ENCODE peak calls at places on chromosomes 3 and 15, in seven cellular contexts. One of them, this sample, is unnamed.

GRCh38 chr3:55320928-55321327 is 166.2 kb downstream of the WNT5A start:
- DNase-seq in AG10803: no peak
- DNase-seq in astrocyte: no peak
- DNase-seq in MCF 10A: no peak
- DNase-seq in NCI-H526 treated with DMSO at 0.1 percent for 48 hours: no peak
- DNase-seq in tibial nerve: no peak
- DNase-seq in RKO: no peak
- DNase-seq in this sample: peak; percentile 81

GRCh38 chr15:64837502-64837901 is 4.2 kb upstream of the PLEKHO2 start:
- DNase-seq in AG10803: no peak
- DNase-seq in astrocyte: no peak
- DNase-seq in MCF 10A: no peak
- DNase-seq in NCI-H526 treated with DMSO at 0.1 percent for 48 hours: no peak
- DNase-seq in tibial nerve: no peak
- DNase-seq in RKO: no peak
- DNase-seq in this sample: no peak

GRCh38 chr3:101154386-101154785 is 161.2 kb upstream of the ABI3BP start:
- DNase-seq in AG10803: no peak
- DNase-seq in astrocyte: no peak
- DNase-seq in MCF 10A: no peak
- DNase-seq in NCI-H526 treated with DMSO at 0.1 percent for 48 hours: no peak
- DNase-seq in tibial nerve: no peak
- DNase-seq in RKO: no peak
- DNase-seq in this sample: no peak

GRCh38 chr3:32819581-32820348 is 2.0 kb downstream of the TRIM71 start:
- DNase-seq in AG10803: no peak
- DNase-seq in astrocyte: no peak
- DNase-seq in MCF 10A: no peak
- DNase-seq in NCI-H526 treated with DMSO at 0.1 percent for 48 hours: peak; percentile 62
- DNase-seq in tibial nerve: no peak
- DNase-seq in RKO: no peak
- DNase-seq in this sample: no peak

GRCh38 chr3:183502782-183503181 is 52.7 kb downstream of the KLHL6 start:
- DNase-seq in AG10803: peak; percentile 29
- DNase-seq in astrocyte: no peak
- DNase-seq in MCF 10A: peak; percentile 27
- DNase-seq in NCI-H526 treated with DMSO at 0.1 percent for 48 hours: no peak
- DNase-seq in tibial nerve: no peak
- DNase-seq in RKO: no peak
- DNase-seq in this sample: peak; percentile 10

GRCh38 chr15:25844981-25845680 is 18.0 kb downstream of the ATP10A start:
- DNase-seq in AG10803: peak; percentile 41
- DNase-seq in astrocyte: no peak
- DNase-seq in MCF 10A: no peak
- DNase-seq in NCI-H526 treated with DMSO at 0.1 percent for 48 hours: peak; percentile 23
- DNase-seq in tibial nerve: no peak
- DNase-seq in RKO: no peak
- DNase-seq in this sample: no peak

GRCh38 chr3:129018271-129018670 is 17.2 kb downstream of the EFCC1 start:
- DNase-seq in AG10803: no peak
- DNase-seq in astrocyte: no peak
- DNase-seq in MCF 10A: no peak
- DNase-seq in NCI-H526 treated with DMSO at 0.1 percent for 48 hours: no peak
- DNase-seq in tibial nerve: no peak
- DNase-seq in RKO: no peak
- DNase-seq in this sample: no peak

GRCh38 chr15:90571063-90571541 is 41.4 kb downstream of the CRTC3 start:
- DNase-seq in AG10803: peak; percentile 55
- DNase-seq in astrocyte: no peak
- DNase-seq in MCF 10A: peak; percentile 51
- DNase-seq in NCI-H526 treated with DMSO at 0.1 percent for 48 hours: no peak
- DNase-seq in tibial nerve: no peak
- DNase-seq in RKO: no peak
- DNase-seq in this sample: peak; percentile 32

GRCh38 chr3:158821847-158822246 is 20.0 kb downstream of the MFSD1 start:
- DNase-seq in AG10803: no peak
- DNase-seq in astrocyte: no peak
- DNase-seq in MCF 10A: no peak
- DNase-seq in NCI-H526 treated with DMSO at 0.1 percent for 48 hours: no peak
- DNase-seq in tibial nerve: no peak
- DNase-seq in RKO: no peak
- DNase-seq in this sample: no peak

GRCh38 chr3:104032283-104032682 is 1334.4 kb upstream of the ALCAM start:
- DNase-seq in AG10803: peak; percentile 25
- DNase-seq in astrocyte: peak; percentile 32
- DNase-seq in MCF 10A: no peak
- DNase-seq in NCI-H526 treated with DMSO at 0.1 percent for 48 hours: no peak
- DNase-seq in tibial nerve: no peak
- DNase-seq in RKO: no peak
- DNase-seq in this sample: no peak

GRCh38 chr15:65773386-65774111 is 18.5 kb downstream of the DENND4A start:
- DNase-seq in AG10803: no peak
- DNase-seq in astrocyte: no peak
- DNase-seq in MCF 10A: no peak
- DNase-seq in NCI-H526 treated with DMSO at 0.1 percent for 48 hours: no peak
- DNase-seq in tibial nerve: no peak
- DNase-seq in RKO: no peak
- DNase-seq in this sample: no peak

GRCh38 chr15:74390552-74391288 is 23.3 kb upstream of the CYP11A1 start:
- DNase-seq in AG10803: no peak
- DNase-seq in astrocyte: no peak
- DNase-seq in MCF 10A: no peak
- DNase-seq in NCI-H526 treated with DMSO at 0.1 percent for 48 hours: no peak
- DNase-seq in tibial nerve: no peak
- DNase-seq in RKO: no peak
- DNase-seq in this sample: no peak

GRCh38 chr3:161221881-161222600 is 930 bp downstream of the NMD3 start:
- DNase-seq in AG10803: peak; percentile 28
- DNase-seq in astrocyte: no peak
- DNase-seq in MCF 10A: peak; percentile 36
- DNase-seq in NCI-H526 treated with DMSO at 0.1 percent for 48 hours: no peak
- DNase-seq in tibial nerve: no peak
- DNase-seq in RKO: peak; percentile 53
- DNase-seq in this sample: peak; percentile 48

GRCh38 chr3:124850633-124851032 is 36.5 kb downstream of the ITGB5 start:
- DNase-seq in AG10803: peak; percentile 84
- DNase-seq in astrocyte: peak; percentile 74
- DNase-seq in MCF 10A: no peak
- DNase-seq in NCI-H526 treated with DMSO at 0.1 percent for 48 hours: no peak
- DNase-seq in tibial nerve: no peak
- DNase-seq in RKO: no peak
- DNase-seq in this sample: no peak

GRCh38 chr3:14415501-14415900 is 13.1 kb downstream of the SLC6A6 start:
- DNase-seq in AG10803: peak; percentile 70
- DNase-seq in astrocyte: no peak
- DNase-seq in MCF 10A: peak; percentile 90
- DNase-seq in NCI-H526 treated with DMSO at 0.1 percent for 48 hours: no peak
- DNase-seq in tibial nerve: no peak
- DNase-seq in RKO: no peak
- DNase-seq in this sample: peak; percentile 76

GRCh38 chr3:52191663-52192062 is 6.3 kb upstream of the ALAS1 start:
- DNase-seq in AG10803: no peak
- DNase-seq in astrocyte: no peak
- DNase-seq in MCF 10A: no peak
- DNase-seq in NCI-H526 treated with DMSO at 0.1 percent for 48 hours: no peak
- DNase-seq in tibial nerve: no peak
- DNase-seq in RKO: no peak
- DNase-seq in this sample: no peak

GRCh38 chr3:114231616-114232015 is 5.8 kb downstream of the ZNF80 start:
- DNase-seq in AG10803: no peak
- DNase-seq in astrocyte: no peak
- DNase-seq in MCF 10A: no peak
- DNase-seq in NCI-H526 treated with DMSO at 0.1 percent for 48 hours: no peak
- DNase-seq in tibial nerve: no peak
- DNase-seq in RKO: no peak
- DNase-seq in this sample: no peak

GRCh38 chr3:50525987-50526386 is 22.6 kb upstream of the CACNA2D2 start:
- DNase-seq in AG10803: peak; percentile 15
- DNase-seq in astrocyte: peak; percentile 20
- DNase-seq in MCF 10A: peak; percentile 71
- DNase-seq in NCI-H526 treated with DMSO at 0.1 percent for 48 hours: no peak
- DNase-seq in tibial nerve: no peak
- DNase-seq in RKO: peak; percentile 75
- DNase-seq in this sample: peak; percentile 43

GRCh38 chr3:50961361-50961760 is 286.6 kb downstream of the DOCK3 start:
- DNase-seq in AG10803: no peak
- DNase-seq in astrocyte: no peak
- DNase-seq in MCF 10A: no peak
- DNase-seq in NCI-H526 treated with DMSO at 0.1 percent for 48 hours: no peak
- DNase-seq in tibial nerve: no peak
- DNase-seq in RKO: no peak
- DNase-seq in this sample: no peak

GRCh38 chr3:123286308-123287023 is 84.7 kb downstream of the SEC22A start:
- DNase-seq in AG10803: peak; percentile 50
- DNase-seq in astrocyte: peak; percentile 30
- DNase-seq in MCF 10A: peak; percentile 73
- DNase-seq in NCI-H526 treated with DMSO at 0.1 percent for 48 hours: no peak
- DNase-seq in tibial nerve: no peak
- DNase-seq in RKO: peak; percentile 75
- DNase-seq in this sample: peak; percentile 61

GRCh38 chr3:122533931-122534334 is 19.2 kb upstream of the KPNA1 start:
- DNase-seq in AG10803: peak; percentile 71
- DNase-seq in astrocyte: peak; percentile 79
- DNase-seq in MCF 10A: peak; percentile 98
- DNase-seq in NCI-H526 treated with DMSO at 0.1 percent for 48 hours: no peak
- DNase-seq in tibial nerve: no peak
- DNase-seq in RKO: peak; percentile 80
- DNase-seq in this sample: peak; percentile 78

GRCh38 chr15:37885651-37886050 is 48.8 kb upstream of the TMCO5A start:
- DNase-seq in AG10803: no peak
- DNase-seq in astrocyte: no peak
- DNase-seq in MCF 10A: no peak
- DNase-seq in NCI-H526 treated with DMSO at 0.1 percent for 48 hours: no peak
- DNase-seq in tibial nerve: no peak
- DNase-seq in RKO: no peak
- DNase-seq in this sample: no peak

GRCh38 chr3:143241556-143241955 is 122.0 kb downstream of the CHST2 start:
- DNase-seq in AG10803: peak; percentile 95
- DNase-seq in astrocyte: peak; percentile 89
- DNase-seq in MCF 10A: no peak
- DNase-seq in NCI-H526 treated with DMSO at 0.1 percent for 48 hours: no peak
- DNase-seq in tibial nerve: no peak
- DNase-seq in RKO: no peak
- DNase-seq in this sample: peak; percentile 36

GRCh38 chr3:179608931-179609720 is 4.5 kb downstream of the NDUFB5 start:
- DNase-seq in AG10803: no peak
- DNase-seq in astrocyte: no peak
- DNase-seq in MCF 10A: no peak
- DNase-seq in NCI-H526 treated with DMSO at 0.1 percent for 48 hours: no peak
- DNase-seq in tibial nerve: no peak
- DNase-seq in RKO: no peak
- DNase-seq in this sample: no peak

GRCh38 chr15:67855842-67856241 is 16.0 kb upstream of the RNU6-1 start:
- DNase-seq in AG10803: no peak
- DNase-seq in astrocyte: no peak
- DNase-seq in MCF 10A: no peak
- DNase-seq in NCI-H526 treated with DMSO at 0.1 percent for 48 hours: no peak
- DNase-seq in tibial nerve: no peak
- DNase-seq in RKO: no peak
- DNase-seq in this sample: no peak

GRCh38 chr15:37765809-37766208 is 168.6 kb upstream of the TMCO5A start:
- DNase-seq in AG10803: peak; percentile 13
- DNase-seq in astrocyte: no peak
- DNase-seq in MCF 10A: no peak
- DNase-seq in NCI-H526 treated with DMSO at 0.1 percent for 48 hours: no peak
- DNase-seq in tibial nerve: no peak
- DNase-seq in RKO: no peak
- DNase-seq in this sample: peak; percentile 4

GRCh38 chr3:178705925-178706324 is 169.7 kb downstream of the KCNMB2 start:
- DNase-seq in AG10803: peak; percentile 48
- DNase-seq in astrocyte: peak; percentile 18
- DNase-seq in MCF 10A: peak; percentile 88
- DNase-seq in NCI-H526 treated with DMSO at 0.1 percent for 48 hours: no peak
- DNase-seq in tibial nerve: no peak
- DNase-seq in RKO: no peak
- DNase-seq in this sample: peak; percentile 57

GRCh38 chr3:114758828-114759709 is 388.0 kb downstream of the ZBTB20 start:
- DNase-seq in AG10803: peak; percentile 83
- DNase-seq in astrocyte: peak; percentile 40
- DNase-seq in MCF 10A: peak; percentile 56
- DNase-seq in NCI-H526 treated with DMSO at 0.1 percent for 48 hours: no peak
- DNase-seq in tibial nerve: no peak
- DNase-seq in RKO: no peak
- DNase-seq in this sample: peak; percentile 69